ENCODE peak calls at places on chromosome 9, in four cellular contexts. R is K562, N is body of pancreas, S is lower leg skin. J is an unnamed sample.

GRCh38 chr9:79651251-79651795 is 79.6 kb downstream of the TLE4 start:
- DNase-seq in R (no peak), N (no peak), S (no peak), J (peak; percentile 92)

GRCh38 chr9:111412280-111412679 is 71.9 kb downstream of the ECPAS start:
- DNase-seq in N (no peak), S (no peak), R (no peak), J (no peak)

GRCh38 chr9:119844431-119844830 is 475.2 kb upstream of the BRINP1 start:
- DNase-seq in N (no peak), S (no peak), R (no peak), J (no peak)

GRCh38 chr9:110871736-110872135 is 166.5 kb downstream of the LPAR1 start:
- DNase-seq in R (no peak), S (no peak), N (no peak), J (no peak)

GRCh38 chr9:109098221-109098959 is 21.4 kb downstream of the TMEM245 start:
- DNase-seq in S (no peak), R (peak; percentile 61), N (peak; percentile 52), J (no peak)

GRCh38 chr9:101443358-101443757 is 7.8 kb upstream of the ALDOB start:
- DNase-seq in S (no peak), N (peak; percentile 95), R (no peak), J (no peak)

GRCh38 chr9:91302831-91303230 is 58.9 kb downstream of the AUH start:
- DNase-seq in R (no peak), N (no peak), S (no peak), J (peak; percentile 75)

GRCh38 chr9:71001780-71002386 is 119.5 kb downstream of the TRPM3 start:
- DNase-seq in R (peak; percentile 15), N (peak; percentile 62), S (no peak), J (peak; percentile 0)

GRCh38 chr9:14584571-14584970 is 108.7 kb downstream of the ZDHHC21 start:
- DNase-seq in R (no peak), N (no peak), S (no peak), J (no peak)

GRCh38 chr9:16291921-16292320 is 578.5 kb downstream of the BNC2 start:
- DNase-seq in S (no peak), R (no peak), N (no peak), J (no peak)

GRCh38 chr9:101484046-101484445 is 48.5 kb upstream of the ALDOB start:
- DNase-seq in S (no peak), R (no peak), N (no peak), J (no peak)

GRCh38 chr9:21890696-21891095 is 88.3 kb downstream of the MTAP start:
- DNase-seq in N (no peak), S (no peak), R (no peak), J (no peak)

GRCh38 chr9:68690088-68690487 is 15.0 kb upstream of the PIP5K1B start:
- DNase-seq in N (peak; percentile 77), S (no peak), R (peak; percentile 30), J (no peak)

GRCh38 chr9:92706218-92706940 is 36.4 kb upstream of the IPPK start:
- DNase-seq in N (peak; percentile 41), R (peak; percentile 47), S (no peak), J (peak; percentile 58)

GRCh38 chr9:63816742-63817621 is 1468.0 kb downstream of the FOXD4L5 start:
- DNase-seq in N (peak; percentile 90), S (peak; percentile 85), R (peak; percentile 65), J (peak; percentile 67)

GRCh38 chr9:130542457-130543228 is 36.7 kb upstream of the FUBP3 start:
- DNase-seq in R (peak; percentile 35), N (no peak), S (no peak), J (peak; percentile 27)

GRCh38 chr9:123073991-123074422 is 40.5 kb downstream of the GPR21 start:
- DNase-seq in R (no peak), S (no peak), N (no peak), J (no peak)

GRCh38 chr9:18208166-18209059 is 265.5 kb upstream of the ADAMTSL1 start:
- DNase-seq in S (peak; percentile 18), N (peak; percentile 69), R (no peak), J (peak; percentile 53)

GRCh38 chr9:19488721-19489120 is 79.9 kb downstream of the ACER2 start:
- DNase-seq in N (no peak), R (no peak), S (no peak), J (no peak)

GRCh38 chr9:35385042-35385441 is 104.9 kb upstream of the RUSC2 start:
- DNase-seq in N (no peak), S (no peak), R (no peak), J (no peak)

GRCh38 chr9:15834541-15834940 is 281.7 kb downstream of the CCDC171 start:
- DNase-seq in R (no peak), N (peak; percentile 33), S (no peak), J (peak; percentile 22)

GRCh38 chr9:115167175-115167574 is 49.2 kb upstream of the TNC start:
- DNase-seq in N (no peak), S (no peak), R (no peak), J (no peak)

GRCh38 chr9:98316445-98317133 is 61.1 kb upstream of the TBC1D2 start:
- DNase-seq in N (no peak), S (no peak), R (peak; percentile 61), J (no peak)

GRCh38 chr9:98159301-98159700 is 33.1 kb downstream of the CORO2A start:
- DNase-seq in S (no peak), N (no peak), R (no peak), J (no peak)

GRCh38 chr9:124624735-124624992 is 117.5 kb upstream of the NR5A1 start:
- DNase-seq in S (no peak), R (no peak), N (no peak), J (no peak)

GRCh38 chr9:122144836-122145235 is 14.7 kb downstream of the NDUFA8 start:
- DNase-seq in R (peak; percentile 13), N (no peak), S (no peak), J (peak; percentile 28)

GRCh38 chr9:91712811-91713210 is 237.2 kb downstream of the ROR2 start:
- DNase-seq in S (no peak), R (no peak), N (no peak), J (no peak)

DNA sequence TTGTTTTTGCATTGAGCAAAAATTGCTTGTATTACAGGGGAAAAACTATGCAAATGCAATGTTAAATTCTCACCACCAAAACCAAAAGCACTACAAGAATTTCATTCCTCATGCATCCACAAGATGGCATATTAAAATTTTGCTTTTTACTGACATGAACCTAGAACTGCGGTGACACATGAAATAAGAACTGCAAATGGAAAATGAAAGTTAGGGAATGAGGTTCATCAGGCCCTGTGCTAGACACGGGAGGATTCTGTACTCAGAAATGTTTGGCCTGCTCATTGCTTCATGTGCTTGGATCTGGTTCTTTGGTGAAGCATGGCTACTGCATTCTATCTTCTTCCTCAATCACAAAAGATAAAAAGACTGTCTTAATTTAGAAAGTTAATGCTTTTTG is 9.1 kb upstream of the RFK start:
- DNase-seq in R (peak; percentile 11), S (no peak), N (no peak), J (peak; percentile 69)
- H3K4me3 ChIP-seq in R (no peak overlapping the region), S (no peak overlapping the region), N (no peak overlapping the region), J (no peak overlapping the region)

GRCh38 chr9:137129456-137130175 is 9.3 kb upstream of the GRIN1 start:
- DNase-seq in S (peak; percentile 65), R (peak; percentile 97), N (peak; percentile 93), J (peak; percentile 94)
- TF ChIP-seq POLR2A in S (no peak), R (peak; percentile 88), N (peak; percentile 81), J (peak; percentile 88)

GRCh38 chr9:136089697-136090045 is 5.4 kb downstream of the NACC2 start:
- DNase-seq in N (no peak), S (no peak), R (no peak), J (peak; percentile 68)
- H3K4me3 ChIP-seq in N (no peak overlapping the region), S (no peak overlapping the region), R (no peak overlapping the region), J (peak overlapping the region; percentile 21)

DNA sequence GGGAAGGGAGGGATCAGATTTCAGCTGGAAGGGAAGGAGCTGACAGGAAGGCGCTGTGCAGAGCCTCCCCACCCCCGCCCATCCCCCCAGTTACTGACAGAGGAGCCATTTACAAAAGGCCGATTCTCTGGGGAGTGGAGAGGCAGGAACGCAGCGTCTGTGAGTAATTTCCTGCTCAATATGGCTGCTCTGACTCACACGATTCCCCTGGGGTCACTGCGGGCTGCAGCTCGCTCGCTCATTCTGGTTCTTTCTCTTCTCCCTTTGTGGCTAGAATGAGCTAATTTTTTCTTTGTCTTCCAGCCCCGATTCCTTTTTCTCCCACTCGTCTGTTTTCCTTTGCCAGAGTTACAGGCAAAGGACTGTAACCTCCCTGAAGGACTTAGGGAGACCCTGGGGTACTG is 28.8 kb downstream of the PTPA start:
- DNase-seq in R (peak; percentile 94), N (peak; percentile 91), S (peak; percentile 95), J (peak; percentile 99)
- TF ChIP-seq POLR2A in R (peak; percentile 55), N (peak; percentile 87), S (no peak), J (no peak)

GRCh38 chr9:107005201-107005600 is 142.2 kb downstream of the ZNF462 start:
- DNase-seq in R (no peak), S (no peak), N (no peak), J (no peak)
- H3K4me3 ChIP-seq in R (no peak overlapping the region), S (no peak overlapping the region), N (no peak overlapping the region), J (no peak overlapping the region)

DNA sequence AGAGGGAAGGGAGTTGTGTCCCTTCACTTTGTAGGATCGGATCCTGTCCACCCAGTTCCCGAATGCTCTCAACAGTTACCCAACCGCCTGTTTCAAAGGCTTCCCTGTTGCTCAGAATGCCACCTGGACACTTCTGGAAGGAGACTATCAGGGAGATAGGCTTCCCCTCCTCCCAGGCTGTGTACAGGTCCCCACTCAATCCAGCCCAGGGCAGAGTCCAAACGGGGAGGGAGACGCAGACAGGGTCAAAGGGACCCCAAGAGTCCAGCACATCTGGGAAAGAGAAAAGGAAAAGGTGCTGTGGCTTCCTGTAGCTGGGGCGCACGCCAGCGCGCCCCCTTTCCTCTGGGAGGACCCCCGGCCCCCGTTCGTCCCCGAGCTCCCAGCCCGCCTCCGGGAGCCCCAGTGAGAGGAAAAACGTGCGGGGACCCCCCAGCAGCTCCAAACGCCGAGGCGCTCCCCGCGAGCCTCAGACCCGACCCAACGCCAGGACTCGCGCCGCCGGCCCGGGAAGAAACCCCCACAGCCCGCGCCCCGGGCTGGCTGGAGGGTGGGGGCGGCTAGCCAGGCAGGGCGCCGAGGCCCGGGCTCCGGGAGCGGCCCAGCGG is 640 bp downstream of the SURF4 start:
- DNase-seq in R (peak; percentile 62), S (no peak), N (peak; percentile 61), J (peak; percentile 64)
- TF ChIP-seq POLR2A in R (no peak), S (no peak), N (peak; percentile 52), J (no peak)

DNA sequence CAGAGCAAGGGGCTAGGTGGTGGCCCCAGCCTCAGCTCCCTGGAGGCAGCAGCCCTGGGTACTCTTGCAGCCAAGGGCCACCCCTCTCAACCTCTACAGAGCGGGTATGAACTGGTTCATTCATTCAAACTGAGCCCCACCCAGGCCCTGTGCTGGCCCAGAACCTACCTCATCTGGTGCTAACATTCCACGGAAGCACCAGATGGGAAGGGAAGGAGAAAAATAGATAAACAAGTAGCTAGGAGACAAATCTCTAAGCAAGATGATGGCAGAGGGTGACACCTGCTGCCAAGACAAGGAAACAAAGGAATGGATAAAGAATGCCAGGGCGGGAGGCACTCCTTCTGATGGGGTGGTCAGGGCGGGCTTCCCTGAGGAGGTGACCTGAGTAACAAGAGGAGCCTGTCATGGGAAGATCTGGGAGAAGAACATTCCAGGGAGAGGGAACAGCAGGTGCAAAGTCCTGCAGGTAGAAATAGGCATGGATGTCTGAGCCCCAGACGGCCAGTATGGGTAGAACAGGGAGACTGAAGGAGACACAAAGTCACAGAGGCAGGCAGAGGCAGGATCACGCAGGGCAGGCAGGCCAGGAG is 6.1 kb downstream of the ST6GALNAC4 start:
- DNase-seq in R (no peak), S (no peak), N (no peak), J (no peak)
- H3K4me3 ChIP-seq in R (no peak overlapping the region), S (no peak overlapping the region), N (no peak overlapping the region), J (no peak overlapping the region)

J was measured in NB4.